ENCODE peak calls at places on chromosome 1, in five cellular contexts. D is neural progenitor cell; P is CD8-positive, alpha-beta memory T cell; L is heart right ventricle; J is PC-9. I is an unnamed sample. For H3K27me3 and H3K36me3, the result is how much of the 10 kb centered on the place peaks cover.

GRCh38 chr1:15028117-15028516 is 125.4 kb upstream of the TMEM51 start:
- DNase-seq in J (peak), D (peak), L (peak), P (no peak), I (no peak)

GRCh38 chr1:91478693-91479234 is 21.9 kb upstream of the CDC7 start:
- DNase-seq in L (no peak), P (no peak), J (no peak), D (no peak), I (no peak)

GRCh38 chr1:59444520-59444919 is 147.6 kb downstream of the FGGY start:
- DNase-seq in L (no peak), J (no peak), P (no peak), D (no peak), I (no peak)

GRCh38 chr1:209929751-209930150 is 8.3 kb upstream of the SYT14 start:
- DNase-seq in L (no peak), P (no peak), J (no peak), D (no peak), I (no peak)

GRCh38 chr1:230335861-230336549 is 90.1 kb downstream of the PGBD5 start:
- DNase-seq in P (no peak), D (no peak), J (no peak), L (no peak), I (no peak)

GRCh38 chr1:40040511-40041465 is at the start of gene CAP1:
- DNase-seq in D (peak), L (peak), J (peak), P (peak), I (peak)

GRCh38 chr1:178011101-178011828 is 41.4 kb upstream of the SEC16B start:
- DNase-seq in L (no peak), J (peak), D (no peak), P (no peak), I (no peak)

GRCh38 chr1:87958711-87959110 is 630.0 kb downstream of the LMO4 start:
- DNase-seq in J (no peak), D (no peak), P (no peak), L (no peak), I (no peak)

GRCh38 chr1:150389650-150390049 is 25.7 kb downstream of the RPRD2 start:
- DNase-seq in L (no peak), J (no peak), P (no peak), D (no peak), I (no peak)
- H3K4me3 ChIP-seq in L (no peak), J (no peak), P (no peak), D (no peak), I (no peak)

DNA sequence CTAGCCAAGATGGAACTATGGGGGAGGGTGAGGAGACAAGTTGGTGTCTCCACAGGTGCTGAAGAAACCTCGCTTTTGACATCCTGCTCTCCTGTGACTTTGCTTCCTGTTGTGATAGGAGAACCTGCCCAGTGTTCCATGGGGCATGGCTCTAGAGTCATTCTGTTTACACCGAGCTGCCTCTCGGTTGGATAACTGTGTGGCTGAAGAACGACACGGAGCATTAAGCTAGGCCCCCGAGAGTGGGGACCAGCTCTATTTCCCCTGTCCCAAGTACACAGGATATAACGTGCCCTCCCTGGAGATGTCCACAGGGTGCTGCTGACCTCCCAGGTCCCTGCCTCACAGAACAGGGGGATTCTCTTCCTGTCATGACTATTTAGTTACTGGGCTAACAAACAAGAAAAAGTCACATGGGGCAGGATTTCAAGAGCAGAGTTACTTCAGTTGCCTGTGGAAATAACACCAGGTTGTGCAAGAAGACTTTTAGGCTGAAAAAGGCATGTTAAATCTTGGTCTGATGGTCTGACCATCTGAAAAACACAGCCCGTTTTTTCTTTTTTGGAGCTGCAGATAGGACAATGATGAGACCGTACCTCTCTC is 29.4 kb upstream of the PPP2R5A start:
- DNase-seq in J (no peak), D (no peak), P (no peak), L (no peak), I (no peak)
- H3K27me3 ChIP-seq in J (under half), D (under half), P (under half), L (under half), I (under half)

DNA sequence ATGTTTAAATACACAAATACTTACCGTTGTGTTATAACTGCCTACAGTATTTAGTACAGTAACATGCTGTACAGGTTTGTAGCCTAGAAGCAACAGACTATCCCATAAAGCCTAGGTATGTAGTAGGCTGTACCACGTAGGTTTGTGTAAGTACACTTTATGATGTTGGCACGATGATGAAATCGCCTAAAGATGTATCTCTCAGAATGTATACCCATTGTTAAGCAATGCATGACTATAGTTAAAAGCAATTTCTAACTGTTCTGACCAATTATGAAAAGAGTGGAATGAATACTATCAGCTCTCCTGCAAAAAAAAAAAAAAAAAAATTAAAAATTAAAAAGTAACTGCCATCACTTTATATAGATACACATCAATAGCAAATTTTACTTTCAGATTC is 11.4 kb downstream of the HP1BP3 start:
- DNase-seq in P (no peak), J (no peak), D (no peak), L (no peak), I (no peak)
- H3K36me3 ChIP-seq in P (half or more), J (under half), D (half or more), L (half or more), I (under half)

DNA sequence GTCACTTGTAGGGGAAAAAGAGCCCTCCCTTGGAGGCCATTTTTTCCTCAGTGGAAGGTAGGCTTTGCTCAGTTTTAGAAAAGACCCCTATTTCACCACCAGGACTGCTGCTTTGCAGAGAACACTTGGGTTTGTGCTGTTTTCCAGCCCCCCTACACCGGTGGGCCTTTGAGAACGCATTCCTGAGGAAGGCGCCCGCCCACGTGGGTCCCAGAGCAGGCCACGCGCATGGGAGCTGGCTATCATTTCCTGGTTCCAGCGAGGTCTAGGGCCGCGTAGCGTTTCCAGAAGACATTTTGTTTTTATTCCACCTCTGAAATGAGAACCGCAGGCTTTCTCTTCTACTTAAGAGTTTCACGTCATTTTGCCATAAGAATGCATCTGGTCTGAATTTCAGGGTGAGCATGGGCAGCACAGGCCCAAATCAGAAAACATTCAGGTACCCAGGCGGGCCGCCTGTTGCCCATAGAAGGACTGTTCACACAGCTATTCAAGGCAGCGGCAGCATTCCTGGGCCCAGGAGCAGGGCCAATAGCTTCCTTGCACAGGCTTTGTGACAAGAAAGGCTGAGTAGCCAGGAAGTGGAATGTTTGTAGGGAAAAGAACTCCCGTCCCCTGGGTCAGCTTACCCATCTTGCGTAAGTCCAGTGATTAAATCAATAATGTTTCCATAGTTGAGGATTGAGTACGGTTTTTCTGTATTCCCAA is 1.3 kb upstream of the KLHL21 start:
- DNase-seq in P (no peak), J (no peak), D (peak), L (peak), I (peak)
- H3K4me3 ChIP-seq in P (peak), J (no peak), D (peak), L (peak), I (peak)

GRCh38 chr1:228648647-228649383 is 86.5 kb upstream of the RHOU start:
- DNase-seq in D (no peak), J (no peak), L (no peak), P (no peak), I (no peak)
- H3K27me3 ChIP-seq in D (half or more), J (under half), L (half or more), P (half or more), I (half or more)

GRCh38 chr1:169859001-169859400 is 34.7 kb downstream of the SCYL3 start:
- DNase-seq in D (no peak), L (no peak), P (no peak), J (no peak), I (no peak)
- H3K36me3 ChIP-seq in D (under half), L (half or more), P (under half), J (under half), I (under half)

GRCh38 chr1:112855152-112855836 is 100.7 kb downstream of the SLC16A1 start:
- DNase-seq in J (no peak), P (no peak), L (no peak), D (no peak), I (peak)

GRCh38 chr1:112852276-112852675 is 103.7 kb downstream of the SLC16A1 start:
- DNase-seq in P (no peak), D (no peak), L (no peak), J (peak), I (no peak)

GRCh38 chr1:112852934-112853333 is 103.1 kb downstream of the SLC16A1 start:
- DNase-seq in J (no peak), D (no peak), P (no peak), L (no peak), I (no peak)

GRCh38 chr1:112849967-112850641 is 105.9 kb downstream of the SLC16A1 start:
- DNase-seq in D (no peak), P (no peak), L (no peak), J (peak), I (peak)

DNA sequence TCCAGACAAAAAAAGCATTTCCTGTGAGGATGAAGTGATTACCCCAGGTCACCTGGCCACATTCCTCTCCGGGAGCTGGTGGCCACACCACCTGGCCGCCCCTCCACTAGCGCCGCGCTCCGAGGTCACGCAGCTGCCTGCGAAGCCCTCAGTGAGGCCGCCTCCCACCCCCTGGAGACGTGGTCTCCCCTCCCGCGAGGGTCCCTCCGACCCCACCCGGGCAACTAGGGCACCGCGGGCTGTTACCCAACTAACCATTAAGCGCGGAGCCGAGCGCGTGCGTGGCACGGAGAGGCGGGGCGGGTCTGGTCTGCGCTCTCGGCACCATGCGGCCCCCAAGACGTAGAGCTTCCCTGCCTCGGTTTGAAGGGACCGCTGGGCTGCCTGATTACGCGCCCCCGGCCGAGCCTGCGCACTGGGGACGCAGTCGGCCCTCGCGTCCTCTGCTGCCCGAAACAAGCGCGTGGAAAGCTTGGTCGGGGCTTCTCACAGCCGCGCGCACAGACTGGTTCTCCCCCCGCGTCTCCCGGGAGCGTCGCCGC is 106.5 kb downstream of the SLC16A1 start:
- DNase-seq in D (peak), P (no peak), J (peak), L (peak), I (peak)
- H3K4me3 ChIP-seq in D (peak), P (no peak), J (peak), L (peak), I (peak)

GRCh38 chr1:30817548-30817947 is 60.0 kb upstream of the LAPTM5 start:
- DNase-seq in J (no peak), D (no peak), L (no peak), P (no peak), I (no peak)
- H3K27me3 ChIP-seq in J (under half), D (under half), L (under half), P (under half), I (under half)